ENCODE peak calls at places on chromosomes 6 and 20, in six cellular contexts. Z is cardiac muscle cell; G is psoas muscle; U is CD8-positive, alpha-beta T cell; T is GM12865; Y is left ventricle myocardium inferior. I is an unnamed sample.
A peak's percentile ranks its signal among the peaks of the same experiment; 100 is the strongest.

GRCh38 chr6:106146852-106147351 is 60.8 kb downstream of the PRDM1 start:
- DNase-seq in T (peak; percentile 80), G (no peak), Y (no peak), Z (no peak), U (no peak), I (no peak)

GRCh38 chr20:44635877-44636276 is 15.6 kb downstream of the ADA start:
- DNase-seq in Z (no peak), Y (no peak), U (no peak), G (no peak), T (no peak), I (no peak)

GRCh38 chr6:149990672-149991402 is 27.1 kb downstream of the ULBP1 start:
- DNase-seq in Z (peak; percentile 37), U (no peak), Y (no peak), T (no peak), G (no peak), I (no peak)

GRCh38 chr6:34391711-34392496 is 565 bp downstream of the NUDT3 start:
- DNase-seq in Z (peak; percentile 74), G (peak; percentile 75), Y (peak; percentile 62), T (peak; percentile 83), U (peak; percentile 27), I (peak; percentile 54)

GRCh38 chr6:130473886-130474285 is 108.1 kb downstream of the TMEM200A start:
- DNase-seq in Y (no peak), Z (no peak), T (no peak), U (no peak), G (no peak), I (no peak)

GRCh38 chr6:148423601-148424270 is 81.1 kb downstream of the SASH1 start:
- DNase-seq in Y (no peak), T (no peak), U (no peak), G (no peak), Z (no peak), I (no peak)

GRCh38 chr6:37713529-37714119 is 15.9 kb upstream of the MDGA1 start:
- DNase-seq in G (no peak), U (no peak), Z (no peak), Y (no peak), T (no peak), I (no peak)

GRCh38 chr20:44582321-44583025 is at the start of gene PKIG:
- DNase-seq in U (no peak), G (peak; percentile 78), T (peak; percentile 51), Z (no peak), Y (no peak), I (peak; percentile 85)

GRCh38 chr6:56954389-56955170 is at the start of gene BEND6:
- DNase-seq in U (no peak), Z (peak; percentile 62), G (peak; percentile 69), T (peak; percentile 74), Y (no peak), I (peak; percentile 28)

GRCh38 chr6:46967950-46968349 is 46.2 kb upstream of the ADGRF5 start:
- DNase-seq in T (no peak), G (no peak), U (no peak), Z (no peak), Y (no peak), I (no peak)

GRCh38 chr20:4555188-4555893 is 166.4 kb upstream of the PRND start:
- DNase-seq in T (no peak), Y (no peak), U (no peak), G (no peak), Z (no peak), I (no peak)

GRCh38 chr20:16541226-16541625 is 32.0 kb downstream of the KIF16B start:
- DNase-seq in Z (no peak), U (no peak), Y (peak; percentile 61), T (no peak), G (peak; percentile 85), I (peak; percentile 55)

GRCh38 chr6:125294925-125295324 is 6.8 kb downstream of the HDDC2 start:
- DNase-seq in U (no peak), T (no peak), Z (no peak), G (no peak), Y (no peak), I (no peak)

GRCh38 chr20:38883081-38883980 is 42.9 kb upstream of the FAM83D start:
- DNase-seq in Z (no peak), U (no peak), T (no peak), G (no peak), Y (no peak), I (peak; percentile 30)

GRCh38 chr6:12148317-12148801 is 136.2 kb downstream of the HIVEP1 start:
- DNase-seq in T (no peak), U (no peak), G (no peak), Z (no peak), Y (no peak), I (no peak)

GRCh38 chr6:68546620-68547019 is 88.5 kb upstream of the ADGRB3 start:
- DNase-seq in U (no peak), Z (no peak), G (no peak), Y (no peak), T (no peak), I (no peak)

GRCh38 chr6:126204598-126204997 is 135.3 kb upstream of the CENPW start:
- DNase-seq in Y (no peak), T (no peak), U (no peak), G (no peak), Z (no peak), I (no peak)

GRCh38 chr20:44188752-44189151 is 1.8 kb upstream of the JPH2 start:
- DNase-seq in G (peak; percentile 77), Z (no peak), Y (no peak), U (no peak), T (no peak), I (no peak)

GRCh38 chr20:61959301-61959700 is 106.4 kb downstream of the TAF4 start:
- DNase-seq in Y (no peak), G (no peak), T (no peak), Z (peak; percentile 44), U (no peak), I (no peak)

GRCh38 chr6:150994026-150994425 is 128.5 kb downstream of the MTHFD1L start:
- DNase-seq in G (no peak), T (no peak), U (no peak), Z (no peak), Y (no peak), I (no peak)

GRCh38 chr6:164247106-164247505 is 832.6 kb downstream of the QKI start:
- DNase-seq in T (no peak), Z (no peak), Y (no peak), G (no peak), U (no peak), I (no peak)

GRCh38 chr20:49993301-49993751 is 10.5 kb downstream of the SNAI1 start:
- DNase-seq in Z (no peak), T (peak; percentile 23), G (no peak), U (no peak), Y (no peak), I (no peak)

DNA sequence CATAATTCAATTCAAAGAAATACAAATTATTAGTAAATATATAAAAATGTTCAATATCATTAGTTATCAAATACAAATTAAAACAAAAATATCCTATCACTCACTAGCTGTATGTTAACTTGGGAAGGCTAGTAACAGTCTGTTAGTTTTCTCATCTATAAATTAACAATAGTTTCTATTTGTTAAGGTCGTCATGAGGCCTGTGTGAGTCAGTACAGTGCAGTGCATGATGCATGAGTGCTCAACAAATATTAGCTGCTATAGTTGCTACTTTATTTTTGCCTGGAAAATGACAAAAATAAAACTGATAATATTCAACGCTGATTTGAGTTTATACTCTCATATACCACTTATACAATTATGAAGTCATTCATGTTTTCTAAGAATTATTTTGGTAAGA is 401.6 kb upstream of the RUNX2 start:
- DNase-seq in G (no peak), Z (no peak), U (no peak), Y (no peak), T (no peak), I (no peak)
- TF ChIP-seq CTCF in G (no peak), Z (no peak), U (no peak), Y (no peak), T (no peak), I (no peak)

DNA sequence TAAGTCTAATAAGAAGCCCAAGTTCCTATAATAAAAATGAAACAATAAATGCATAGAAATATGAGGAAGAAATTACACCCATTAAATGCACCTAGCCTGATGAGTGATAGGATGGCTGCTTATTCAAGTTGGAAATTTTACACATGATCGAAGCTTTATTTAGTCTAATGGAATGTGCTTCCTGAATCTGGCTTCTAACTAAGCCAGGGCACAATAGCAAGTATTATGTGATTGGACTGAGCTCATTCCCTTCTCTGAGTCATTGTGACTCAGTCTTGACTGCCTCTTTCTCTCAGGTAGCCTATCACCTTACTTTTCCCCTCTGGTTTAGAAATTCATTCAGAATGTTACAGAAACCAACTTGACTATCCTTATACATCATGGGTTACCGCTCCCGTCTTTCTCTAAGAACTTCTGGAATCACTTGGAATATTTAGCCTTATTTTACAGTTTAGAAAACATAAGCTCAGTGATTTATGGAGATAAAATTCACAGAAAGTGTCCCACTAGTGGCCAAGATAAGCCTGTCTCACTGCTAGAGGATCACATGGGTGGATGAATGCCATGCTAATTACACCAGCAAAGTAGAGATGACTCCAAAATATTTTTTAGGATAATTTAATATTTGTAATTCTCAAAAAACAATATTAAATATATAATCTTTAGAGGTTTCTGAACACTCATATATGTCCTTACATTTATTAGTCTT is 505.3 kb upstream of the JAG1 start:
- DNase-seq in U (no peak), Z (no peak), Y (no peak), G (no peak), T (no peak), I (no peak)
- TF ChIP-seq CTCF in U (no peak), Z (no peak), Y (no peak), G (peak; percentile 12), T (no peak), I (no peak)

GRCh38 chr6:55543633-55544309 is 35.2 kb downstream of the HMGCLL1 start:
- DNase-seq in G (no peak), Z (peak; percentile 24), Y (no peak), T (no peak), U (no peak), I (no peak)
- TF ChIP-seq CTCF in G (no peak), Z (no peak), Y (no peak), T (no peak), U (no peak), I (no peak)

DNA sequence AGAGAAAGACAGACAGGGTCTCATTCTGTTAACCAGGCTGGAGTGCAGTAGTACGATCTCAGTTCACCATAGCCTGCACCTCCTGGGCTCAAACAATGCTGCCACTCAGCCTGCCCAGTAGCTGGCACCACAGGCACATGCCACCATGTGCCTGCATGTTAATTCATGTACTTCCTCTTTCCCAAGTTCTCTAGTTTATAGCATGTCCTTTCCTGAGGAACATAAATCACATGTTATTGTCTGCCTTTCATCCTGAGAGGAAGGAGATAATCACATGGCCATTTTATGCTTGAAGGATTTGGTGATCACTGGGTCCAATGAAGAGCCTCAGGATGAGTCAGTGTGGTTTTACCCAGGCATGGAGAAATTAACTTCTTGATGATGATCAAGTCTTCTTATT is 47.9 kb downstream of the COL11A2 start:
- DNase-seq in Y (no peak), G (no peak), T (no peak), U (no peak), Z (no peak), I (no peak)
- TF ChIP-seq CTCF in Y (no peak), G (no peak), T (no peak), U (no peak), Z (no peak), I (no peak)

GRCh38 chr6:43952746-43953145 is 174.5 kb downstream of the MRPL14 start:
- DNase-seq in U (no peak), Y (no peak), T (peak; percentile 28), Z (no peak), G (peak; percentile 52), I (no peak)
- TF ChIP-seq CTCF in U (no peak), Y (peak; percentile 37), T (peak; percentile 27), Z (peak; percentile 26), G (peak; percentile 8), I (no peak)